ENCODE peak calls at places on chromosomes 12 and 14, in eight cellular contexts. I is A549, H is spleen, R is IMR-90, N is suprapubic skin, A is transverse colon, P is prostate gland, W is heart left ventricle. Z is an unnamed sample.

GRCh38 chr12:24582954-24583601 is 365.8 kb downstream of the BCAT1 start:
- DNase-seq in P (no peak), W (no peak), I (no peak), H (no peak), N (no peak), R (no peak), A (no peak), Z (no peak)

GRCh38 chr12:89947437-89948265 is 239.0 kb upstream of the ATP2B1 start:
- DNase-seq in I (peak), R (peak), A (no peak), P (no peak), W (no peak), N (no peak), H (no peak), Z (no peak)

GRCh38 chr12:34399631-34400422 is 377.5 kb downstream of the ALG10 start:
- DNase-seq in N (peak), R (no peak), H (peak), W (peak), A (peak), I (no peak), P (peak), Z (no peak)

GRCh38 chr14:61730756-61731373 is 31.4 kb upstream of the SNAPC1 start:
- DNase-seq in H (no peak), N (no peak), I (no peak), R (no peak), W (no peak), P (no peak), A (no peak), Z (no peak)

GRCh38 chr14:29805415-29806123 is 122.1 kb downstream of the PRKD1 start:
- DNase-seq in I (no peak), N (no peak), R (peak), W (peak), H (no peak), A (peak), P (no peak), Z (no peak)

GRCh38 chr14:68786491-68787234 is 6.2 kb downstream of the ZFP36L1 start:
- DNase-seq in N (peak), A (no peak), I (peak), R (peak), H (peak), P (no peak), W (peak), Z (no peak)

GRCh38 chr12:94109154-94109553 is 39.2 kb upstream of the PLXNC1 start:
- DNase-seq in R (peak), W (no peak), P (no peak), A (no peak), I (no peak), N (no peak), H (no peak), Z (no peak)

GRCh38 chr14:50610465-50610864 is 50.5 kb downstream of the ATL1 start:
- DNase-seq in A (no peak), I (no peak), P (no peak), N (no peak), R (no peak), W (no peak), H (no peak), Z (no peak)

GRCh38 chr12:10753066-10753465 is 29.9 kb upstream of the YBX3 start:
- DNase-seq in N (no peak), W (no peak), I (no peak), H (no peak), A (no peak), P (no peak), R (peak), Z (no peak)

GRCh38 chr14:53668861-53669260 is 287.8 kb downstream of the BMP4 start:
- DNase-seq in R (peak), P (no peak), H (no peak), I (no peak), N (no peak), W (no peak), A (no peak), Z (no peak)

DNA sequence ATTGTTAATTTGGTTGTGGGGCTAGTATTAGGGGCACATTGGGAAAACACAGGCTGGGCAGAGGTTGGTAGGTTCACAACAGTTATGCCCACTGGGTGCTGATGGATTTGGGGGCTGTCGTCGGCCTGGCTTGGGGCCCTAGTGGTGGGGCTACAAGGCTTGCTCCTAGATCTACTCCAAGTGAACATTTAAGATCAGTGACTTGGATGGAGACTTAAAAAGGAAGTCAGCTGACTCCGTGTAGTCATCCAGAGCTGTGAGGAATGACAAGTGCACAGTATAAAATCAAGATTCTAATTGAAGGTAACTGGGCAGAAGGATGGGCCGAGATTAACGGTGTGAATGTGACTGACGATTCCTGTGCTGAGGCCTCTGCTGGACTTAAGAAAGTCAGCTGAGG is 12.8 kb upstream of the NR4A1 start:
- DNase-seq in H (no peak), P (no peak), W (no peak), I (no peak), A (no peak), N (no peak), R (peak), Z (no peak)
- TF ChIP-seq POLR2A in H (no peak), P (no peak), W (no peak), I (no peak), A (no peak), N (no peak), R (no peak), Z (no peak)

DNA sequence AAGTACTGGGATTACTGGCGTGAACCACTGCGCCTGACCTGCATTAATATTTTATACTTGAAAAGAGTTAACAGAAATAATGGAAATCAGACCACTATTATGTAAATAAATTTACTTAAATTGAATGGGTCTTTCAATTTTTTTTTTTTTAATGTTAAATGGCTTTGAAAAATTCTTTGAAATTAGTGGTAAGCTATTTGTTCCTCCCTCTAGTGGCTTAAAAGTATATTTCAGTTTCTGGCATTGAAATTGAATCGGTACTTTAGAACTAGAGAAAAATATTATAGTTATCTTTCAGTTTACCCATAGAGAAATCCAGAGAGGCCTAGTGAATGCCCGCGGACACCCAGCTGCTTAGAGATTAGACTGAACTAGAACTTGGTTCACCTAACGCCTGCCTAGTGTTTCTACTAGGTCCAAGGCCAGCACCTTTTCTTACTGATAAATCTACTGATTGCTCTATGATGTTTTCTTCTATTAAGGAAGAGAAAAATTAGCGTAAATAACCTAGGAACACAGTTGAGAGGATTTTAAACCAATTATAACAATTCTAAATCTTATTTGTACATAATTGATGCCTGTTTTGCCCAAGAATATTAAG is 106.5 kb downstream of the EML1 start:
- DNase-seq in H (no peak), W (no peak), A (no peak), P (no peak), I (no peak), R (peak), N (no peak), Z (no peak)
- TF ChIP-seq CTCF in H (peak), W (peak), A (peak), P (peak), I (peak), R (peak), N (peak), Z (peak)

DNA sequence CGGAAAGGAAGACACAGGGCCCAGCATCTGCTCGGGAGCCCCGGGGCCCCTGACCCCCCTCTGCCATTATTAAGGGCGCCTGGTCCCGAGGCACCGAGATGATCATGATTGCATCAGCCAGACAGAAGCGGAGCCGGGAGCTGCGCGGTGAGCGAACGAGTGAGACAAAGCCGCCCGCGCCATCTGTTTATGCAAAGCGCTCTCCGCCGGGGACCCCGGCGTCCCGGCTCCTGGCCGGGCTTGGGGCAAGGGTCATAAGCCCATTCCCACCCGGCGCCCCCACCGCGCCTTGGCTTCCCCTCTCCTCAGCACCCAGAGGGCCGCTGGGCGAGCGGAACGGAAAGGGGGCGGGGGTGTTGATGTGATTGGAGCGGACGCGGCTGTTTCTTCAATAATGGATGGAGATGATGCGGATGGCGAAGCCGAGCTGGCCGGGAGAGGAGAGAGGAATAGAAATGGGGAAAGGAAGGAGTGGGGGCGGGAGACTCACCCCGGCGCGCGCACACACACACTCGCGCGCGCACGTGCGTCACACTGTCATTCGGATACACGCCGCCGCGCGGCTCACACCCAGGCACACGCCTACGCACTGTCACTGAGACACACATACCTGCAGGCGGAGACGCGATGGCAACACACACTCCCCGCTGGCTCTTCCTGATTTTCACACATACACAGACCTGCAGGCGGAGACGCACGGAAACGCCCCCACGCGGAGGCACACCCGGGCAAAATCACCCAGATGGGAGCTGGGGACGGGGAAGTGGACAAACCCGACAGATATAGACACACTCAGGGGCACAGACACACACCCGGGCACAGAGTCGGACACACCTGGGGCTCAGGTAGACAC is 10.7 kb downstream of the STAC3 start:
- DNase-seq in I (no peak), R (peak), N (peak), W (peak), H (peak), A (peak), P (peak), Z (peak)
- TF ChIP-seq POLR2A in I (no peak), R (peak), N (no peak), W (no peak), H (no peak), A (no peak), P (no peak), Z (no peak)

GRCh38 chr14:96098309-96098998 is 59.3 kb downstream of the C14orf132 start:
- DNase-seq in H (no peak), A (no peak), N (peak), I (peak), P (peak), R (peak), W (no peak), Z (peak)

GRCh38 chr14:96102071-96102856 is 63.1 kb downstream of the C14orf132 start:
- DNase-seq in A (no peak), I (no peak), W (no peak), N (peak), R (peak), P (no peak), H (no peak), Z (no peak)

GRCh38 chr14:96103075-96103474 is 63.9 kb downstream of the C14orf132 start:
- DNase-seq in H (no peak), N (no peak), W (no peak), R (no peak), A (no peak), I (no peak), P (no peak), Z (peak)

GRCh38 chr14:96098999-96099335 is 59.8 kb downstream of the C14orf132 start:
- DNase-seq in W (no peak), H (no peak), R (no peak), A (no peak), N (no peak), P (no peak), I (no peak), Z (no peak)

DNA sequence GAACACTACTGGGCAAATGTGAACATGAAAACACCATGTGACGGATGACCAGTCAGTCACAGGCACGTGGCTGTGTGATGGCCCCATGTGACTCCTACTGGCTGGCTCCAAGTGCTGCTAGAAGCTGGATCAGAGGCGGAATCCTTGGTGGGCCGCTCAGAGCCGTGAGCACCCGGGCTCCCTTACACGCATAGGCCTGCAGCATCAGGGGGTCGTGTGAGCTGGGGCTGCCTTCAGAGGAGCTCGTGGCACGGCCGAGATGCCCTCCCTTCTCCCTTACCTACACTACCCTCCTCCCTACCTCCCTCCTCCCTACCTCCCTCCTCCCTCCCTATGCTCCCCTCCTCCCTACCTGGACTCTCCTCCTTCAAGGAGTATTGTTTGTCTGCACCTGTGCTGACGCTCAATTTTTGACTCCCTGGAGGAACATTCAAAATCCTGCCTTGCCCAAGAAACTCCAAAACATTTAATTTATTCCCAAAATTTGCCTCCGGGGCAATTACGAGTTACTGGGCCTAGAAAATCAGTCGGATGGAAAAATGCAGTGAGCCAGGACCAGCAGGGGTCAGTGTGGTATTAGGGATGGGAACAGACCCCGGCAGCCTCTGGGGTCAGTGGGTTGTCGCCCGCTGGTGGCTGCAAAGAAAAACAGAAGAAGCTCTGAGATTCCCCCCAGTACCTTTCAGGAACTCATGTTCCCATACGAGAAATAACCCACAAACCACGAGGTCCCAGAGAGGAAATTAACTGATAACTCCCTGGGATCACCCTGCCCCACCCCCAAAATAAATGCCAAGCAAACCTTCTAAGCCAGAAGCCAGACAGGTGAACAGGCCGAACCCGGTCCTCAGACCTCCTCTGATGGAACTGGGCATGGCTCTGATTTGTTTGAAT is 61.3 kb downstream of the C14orf132 start:
- DNase-seq in P (peak), N (peak), R (peak), W (peak), A (peak), H (peak), I (peak), Z (peak)
- TF ChIP-seq CTCF in P (peak), N (peak), R (peak), W (peak), A (peak), H (peak), I (peak), Z (peak)

DNA sequence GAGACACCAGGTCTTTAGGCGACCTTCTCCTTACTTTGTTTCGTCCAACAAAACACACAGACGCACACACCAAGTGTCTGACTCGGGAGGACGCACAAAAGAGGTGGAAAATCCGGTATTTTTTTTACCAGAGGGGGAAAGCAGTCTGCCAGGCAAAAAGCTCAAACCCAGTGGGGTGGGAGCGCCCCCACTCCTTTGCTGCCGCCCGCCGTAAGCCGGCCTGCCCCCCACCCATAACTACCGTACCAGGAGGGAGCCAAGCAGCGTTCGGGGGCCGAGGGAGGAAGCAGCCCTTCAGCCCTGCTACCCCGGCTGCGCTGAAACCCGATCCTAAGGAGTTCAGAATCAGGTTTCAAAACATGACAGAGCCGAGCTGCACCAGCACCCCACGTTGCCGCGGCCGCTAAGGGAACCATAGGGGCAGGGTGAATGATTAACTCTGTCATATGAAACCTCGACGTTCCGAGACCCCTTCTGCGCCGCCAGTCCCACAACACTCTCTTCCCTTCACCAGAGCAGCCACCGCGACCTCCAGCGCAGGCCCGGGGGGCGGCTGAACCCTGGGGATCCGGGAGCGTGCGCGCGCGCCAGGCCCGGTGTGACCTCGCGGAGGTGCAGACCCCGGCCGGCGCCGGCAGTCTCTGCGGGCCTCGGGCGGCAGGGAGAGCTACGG is 1.9 kb downstream of the SIX4 start:
- DNase-seq in P (peak), W (no peak), N (no peak), A (peak), H (peak), I (peak), R (peak), Z (no peak)
- TF ChIP-seq POLR2A in P (peak), W (no peak), N (no peak), A (no peak), H (no peak), I (no peak), R (no peak), Z (no peak)

GRCh38 chr14:25037032-25037431 is 12.9 kb downstream of the STXBP6 start:
- DNase-seq in R (no peak), W (no peak), I (no peak), N (no peak), P (no peak), H (no peak), A (no peak), Z (no peak)

GRCh38 chr14:25034803-25035681 is 14.9 kb downstream of the STXBP6 start:
- DNase-seq in A (no peak), I (no peak), R (no peak), H (no peak), W (no peak), N (no peak), P (no peak), Z (no peak)

GRCh38 chr14:25033358-25033757 is 16.6 kb downstream of the STXBP6 start:
- DNase-seq in P (no peak), A (no peak), N (no peak), W (no peak), H (no peak), R (no peak), I (no peak), Z (no peak)

GRCh38 chr14:25026476-25027137 is 23.3 kb downstream of the STXBP6 start:
- DNase-seq in W (no peak), P (no peak), A (no peak), R (no peak), I (no peak), H (no peak), N (no peak), Z (no peak)

GRCh38 chr14:25032092-25032784 is 17.7 kb downstream of the STXBP6 start:
- DNase-seq in I (no peak), W (no peak), R (no peak), P (no peak), A (no peak), N (no peak), H (no peak), Z (no peak)
- TF ChIP-seq CTCF in I (no peak), W (no peak), R (no peak), P (no peak), A (peak), N (no peak), H (no peak), Z (peak)

DNA sequence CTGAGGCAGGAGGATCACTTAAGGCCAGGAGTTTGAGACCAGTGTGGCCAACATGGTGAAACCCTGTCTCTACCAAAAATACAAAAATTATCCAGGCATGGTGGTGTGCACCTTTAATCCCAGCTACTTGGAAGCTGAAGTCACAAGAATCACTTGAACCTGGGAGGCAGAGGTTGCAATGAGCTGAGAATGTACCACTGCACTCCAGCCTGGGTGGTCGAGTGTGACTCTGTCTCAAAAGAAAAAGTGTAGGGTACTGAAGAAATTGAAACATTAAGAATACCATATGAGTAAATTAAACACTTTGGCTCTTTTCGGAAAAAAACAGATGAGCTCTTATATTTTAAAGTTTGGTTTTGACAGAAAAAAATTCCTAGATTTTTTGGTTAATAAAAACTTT is 19.9 kb downstream of the MDM2 start:
- DNase-seq in A (no peak), N (no peak), R (no peak), H (no peak), W (no peak), P (no peak), I (no peak), Z (no peak)
- TF ChIP-seq POLR2A in A (no peak), N (no peak), R (no peak), H (no peak), W (no peak), P (no peak), I (no peak), Z (no peak)

GRCh38 chr14:73777420-73777819 is 63.2 kb upstream of the PNMA1 start:
- DNase-seq in P (no peak), N (no peak), A (no peak), H (no peak), I (no peak), W (no peak), R (no peak), Z (peak)
- TF ChIP-seq CTCF in P (no peak), N (peak), A (no peak), H (peak), I (no peak), W (no peak), R (no peak), Z (no peak)